ENCODE peak calls at places on chromosomes 7 and 10, in seven cellular contexts. One of them, this sample, is unnamed.

GRCh38 chr10:126387041-126387908 is 1.0 kb downstream of the ADAM12 start:
- DNase-seq in GF-D8: no peak
- DNase-seq in small intestine: peak
- DNase-seq in stimulated activated CD4-positive, alpha-beta T cell treated with anti-CD3 and anti-CD28 coated beads, Interleukin-12 subunit alpha, Interleukin-12 subunit beta, amount 100 ng/mL, for 4 hours: peak
- DNase-seq in AG09309: peak
- DNase-seq in ecto neural progenitor cell: peak
- DNase-seq in NCI-H69: peak
- DNase-seq in this sample: no peak

GRCh38 chr7:129676017-129676897 is 64.7 kb downstream of the NRF1 start:
- DNase-seq in GF-D8: no peak
- DNase-seq in AG09309: no peak
- DNase-seq in stimulated activated CD4-positive, alpha-beta T cell treated with anti-CD3 and anti-CD28 coated beads, Interleukin-12 subunit alpha, Interleukin-12 subunit beta, amount 100 ng/mL, for 4 hours: no peak
- DNase-seq in NCI-H69: no peak
- DNase-seq in ecto neural progenitor cell: no peak
- DNase-seq in small intestine: no peak
- DNase-seq in this sample: no peak

GRCh38 chr10:42934351-42934811 is 142.5 kb upstream of the RET start:
- DNase-seq in AG09309: no peak
- DNase-seq in NCI-H69: no peak
- DNase-seq in ecto neural progenitor cell: peak
- DNase-seq in stimulated activated CD4-positive, alpha-beta T cell treated with anti-CD3 and anti-CD28 coated beads, Interleukin-12 subunit alpha, Interleukin-12 subunit beta, amount 100 ng/mL, for 4 hours: no peak
- DNase-seq in small intestine: no peak
- DNase-seq in GF-D8: no peak
- DNase-seq in this sample: no peak

GRCh38 chr7:33447980-33448379 is 318.6 kb downstream of the BBS9 start:
- DNase-seq in ecto neural progenitor cell: no peak
- DNase-seq in small intestine: no peak
- DNase-seq in NCI-H69: no peak
- DNase-seq in stimulated activated CD4-positive, alpha-beta T cell treated with anti-CD3 and anti-CD28 coated beads, Interleukin-12 subunit alpha, Interleukin-12 subunit beta, amount 100 ng/mL, for 4 hours: no peak
- DNase-seq in GF-D8: no peak
- DNase-seq in AG09309: no peak
- DNase-seq in this sample: no peak

GRCh38 chr10:77649333-77650331 is 12.0 kb upstream of the KCNMA1 start:
- DNase-seq in NCI-H69: peak
- DNase-seq in stimulated activated CD4-positive, alpha-beta T cell treated with anti-CD3 and anti-CD28 coated beads, Interleukin-12 subunit alpha, Interleukin-12 subunit beta, amount 100 ng/mL, for 4 hours: no peak
- DNase-seq in small intestine: peak
- DNase-seq in GF-D8: no peak
- DNase-seq in AG09309: no peak
- DNase-seq in ecto neural progenitor cell: no peak
- DNase-seq in this sample: no peak

GRCh38 chr7:97835296-97836138 is 36.7 kb downstream of the ASNS start:
- DNase-seq in GF-D8: peak
- DNase-seq in AG09309: peak
- DNase-seq in NCI-H69: peak
- DNase-seq in small intestine: peak
- DNase-seq in ecto neural progenitor cell: peak
- DNase-seq in stimulated activated CD4-positive, alpha-beta T cell treated with anti-CD3 and anti-CD28 coated beads, Interleukin-12 subunit alpha, Interleukin-12 subunit beta, amount 100 ng/mL, for 4 hours: peak
- DNase-seq in this sample: peak

GRCh38 chr7:19747740-19748339 is 25.6 kb downstream of the TMEM196 start:
- DNase-seq in GF-D8: no peak
- DNase-seq in NCI-H69: peak
- DNase-seq in stimulated activated CD4-positive, alpha-beta T cell treated with anti-CD3 and anti-CD28 coated beads, Interleukin-12 subunit alpha, Interleukin-12 subunit beta, amount 100 ng/mL, for 4 hours: no peak
- DNase-seq in ecto neural progenitor cell: no peak
- DNase-seq in AG09309: peak
- DNase-seq in small intestine: peak
- DNase-seq in this sample: no peak

GRCh38 chr7:108448777-108449576 is 7.3 kb downstream of the NRCAM start:
- DNase-seq in NCI-H69: peak
- DNase-seq in GF-D8: no peak
- DNase-seq in AG09309: no peak
- DNase-seq in ecto neural progenitor cell: no peak
- DNase-seq in stimulated activated CD4-positive, alpha-beta T cell treated with anti-CD3 and anti-CD28 coated beads, Interleukin-12 subunit alpha, Interleukin-12 subunit beta, amount 100 ng/mL, for 4 hours: no peak
- DNase-seq in small intestine: no peak
- DNase-seq in this sample: peak

GRCh38 chr10:58651040-58651439 is 138.4 kb downstream of the BICC1 start:
- DNase-seq in stimulated activated CD4-positive, alpha-beta T cell treated with anti-CD3 and anti-CD28 coated beads, Interleukin-12 subunit alpha, Interleukin-12 subunit beta, amount 100 ng/mL, for 4 hours: no peak
- DNase-seq in AG09309: no peak
- DNase-seq in ecto neural progenitor cell: no peak
- DNase-seq in NCI-H69: peak
- DNase-seq in GF-D8: no peak
- DNase-seq in small intestine: no peak
- DNase-seq in this sample: no peak

GRCh38 chr7:36777062-36777461 is 52.8 kb upstream of the AOAH start:
- DNase-seq in NCI-H69: no peak
- DNase-seq in AG09309: no peak
- DNase-seq in GF-D8: peak
- DNase-seq in small intestine: peak
- DNase-seq in ecto neural progenitor cell: no peak
- DNase-seq in stimulated activated CD4-positive, alpha-beta T cell treated with anti-CD3 and anti-CD28 coated beads, Interleukin-12 subunit alpha, Interleukin-12 subunit beta, amount 100 ng/mL, for 4 hours: no peak
- DNase-seq in this sample: no peak

GRCh38 chr7:69599211-69599878 is 1.1 kb downstream of the AUTS2 start:
- DNase-seq in AG09309: no peak
- DNase-seq in stimulated activated CD4-positive, alpha-beta T cell treated with anti-CD3 and anti-CD28 coated beads, Interleukin-12 subunit alpha, Interleukin-12 subunit beta, amount 100 ng/mL, for 4 hours: no peak
- DNase-seq in small intestine: no peak
- DNase-seq in GF-D8: no peak
- DNase-seq in NCI-H69: peak
- DNase-seq in ecto neural progenitor cell: no peak
- DNase-seq in this sample: no peak

GRCh38 chr10:31031205-31031665 is 430 bp downstream of the ZNF438 start:
- DNase-seq in GF-D8: no peak
- DNase-seq in small intestine: peak
- DNase-seq in ecto neural progenitor cell: no peak
- DNase-seq in NCI-H69: no peak
- DNase-seq in stimulated activated CD4-positive, alpha-beta T cell treated with anti-CD3 and anti-CD28 coated beads, Interleukin-12 subunit alpha, Interleukin-12 subunit beta, amount 100 ng/mL, for 4 hours: no peak
- DNase-seq in AG09309: no peak
- DNase-seq in this sample: no peak

GRCh38 chr7:148688526-148688925 is 10.2 kb upstream of the CUL1 start:
- DNase-seq in small intestine: no peak
- DNase-seq in AG09309: no peak
- DNase-seq in ecto neural progenitor cell: no peak
- DNase-seq in GF-D8: no peak
- DNase-seq in NCI-H69: no peak
- DNase-seq in stimulated activated CD4-positive, alpha-beta T cell treated with anti-CD3 and anti-CD28 coated beads, Interleukin-12 subunit alpha, Interleukin-12 subunit beta, amount 100 ng/mL, for 4 hours: no peak
- DNase-seq in this sample: no peak

GRCh38 chr7:67765481-67765880 is 768.8 kb downstream of the TYW1 start:
- DNase-seq in AG09309: no peak
- DNase-seq in ecto neural progenitor cell: no peak
- DNase-seq in GF-D8: no peak
- DNase-seq in small intestine: no peak
- DNase-seq in NCI-H69: no peak
- DNase-seq in stimulated activated CD4-positive, alpha-beta T cell treated with anti-CD3 and anti-CD28 coated beads, Interleukin-12 subunit alpha, Interleukin-12 subunit beta, amount 100 ng/mL, for 4 hours: no peak
- DNase-seq in this sample: no peak

GRCh38 chr10:103472005-103472404 is 7.0 kb downstream of the CALHM3 start:
- DNase-seq in AG09309: no peak
- DNase-seq in GF-D8: no peak
- DNase-seq in NCI-H69: no peak
- DNase-seq in ecto neural progenitor cell: no peak
- DNase-seq in stimulated activated CD4-positive, alpha-beta T cell treated with anti-CD3 and anti-CD28 coated beads, Interleukin-12 subunit alpha, Interleukin-12 subunit beta, amount 100 ng/mL, for 4 hours: no peak
- DNase-seq in small intestine: no peak
- DNase-seq in this sample: no peak

GRCh38 chr7:80047856-80048459 is 86.7 kb upstream of the GNAI1 start:
- DNase-seq in small intestine: no peak
- DNase-seq in AG09309: no peak
- DNase-seq in stimulated activated CD4-positive, alpha-beta T cell treated with anti-CD3 and anti-CD28 coated beads, Interleukin-12 subunit alpha, Interleukin-12 subunit beta, amount 100 ng/mL, for 4 hours: no peak
- DNase-seq in GF-D8: no peak
- DNase-seq in NCI-H69: peak
- DNase-seq in ecto neural progenitor cell: no peak
- DNase-seq in this sample: no peak

GRCh38 chr10:74683067-74683466 is 143.3 kb upstream of the KAT6B start:
- DNase-seq in ecto neural progenitor cell: no peak
- DNase-seq in NCI-H69: peak
- DNase-seq in stimulated activated CD4-positive, alpha-beta T cell treated with anti-CD3 and anti-CD28 coated beads, Interleukin-12 subunit alpha, Interleukin-12 subunit beta, amount 100 ng/mL, for 4 hours: no peak
- DNase-seq in AG09309: no peak
- DNase-seq in small intestine: no peak
- DNase-seq in GF-D8: no peak
- DNase-seq in this sample: no peak

GRCh38 chr10:95653895-95654294 is 2.6 kb downstream of the ALDH18A1 start:
- DNase-seq in small intestine: no peak
- DNase-seq in GF-D8: no peak
- DNase-seq in AG09309: no peak
- DNase-seq in ecto neural progenitor cell: no peak
- DNase-seq in NCI-H69: no peak
- DNase-seq in stimulated activated CD4-positive, alpha-beta T cell treated with anti-CD3 and anti-CD28 coated beads, Interleukin-12 subunit alpha, Interleukin-12 subunit beta, amount 100 ng/mL, for 4 hours: no peak
- DNase-seq in this sample: no peak

GRCh38 chr10:77926566-77927342 is at the start of gene DLG5:
- DNase-seq in stimulated activated CD4-positive, alpha-beta T cell treated with anti-CD3 and anti-CD28 coated beads, Interleukin-12 subunit alpha, Interleukin-12 subunit beta, amount 100 ng/mL, for 4 hours: no peak
- DNase-seq in GF-D8: no peak
- DNase-seq in AG09309: no peak
- DNase-seq in NCI-H69: peak
- DNase-seq in small intestine: peak
- DNase-seq in ecto neural progenitor cell: peak
- DNase-seq in this sample: no peak

GRCh38 chr10:69731184-69731583 is 70.5 kb upstream of the COL13A1 start:
- DNase-seq in AG09309: no peak
- DNase-seq in ecto neural progenitor cell: no peak
- DNase-seq in NCI-H69: peak
- DNase-seq in GF-D8: no peak
- DNase-seq in small intestine: no peak
- DNase-seq in stimulated activated CD4-positive, alpha-beta T cell treated with anti-CD3 and anti-CD28 coated beads, Interleukin-12 subunit alpha, Interleukin-12 subunit beta, amount 100 ng/mL, for 4 hours: no peak
- DNase-seq in this sample: no peak

GRCh38 chr7:43385856-43386255 is 197.1 kb upstream of the STK17A start:
- DNase-seq in NCI-H69: no peak
- DNase-seq in ecto neural progenitor cell: no peak
- DNase-seq in AG09309: no peak
- DNase-seq in small intestine: no peak
- DNase-seq in GF-D8: no peak
- DNase-seq in stimulated activated CD4-positive, alpha-beta T cell treated with anti-CD3 and anti-CD28 coated beads, Interleukin-12 subunit alpha, Interleukin-12 subunit beta, amount 100 ng/mL, for 4 hours: no peak
- DNase-seq in this sample: no peak

GRCh38 chr7:127650842-127651555 is 995 bp upstream of the SND1 start:
- DNase-seq in GF-D8: no peak
- DNase-seq in ecto neural progenitor cell: peak
- DNase-seq in stimulated activated CD4-positive, alpha-beta T cell treated with anti-CD3 and anti-CD28 coated beads, Interleukin-12 subunit alpha, Interleukin-12 subunit beta, amount 100 ng/mL, for 4 hours: no peak
- DNase-seq in small intestine: no peak
- DNase-seq in NCI-H69: peak
- DNase-seq in AG09309: no peak
- DNase-seq in this sample: no peak

GRCh38 chr10:125823663-125824251 is 411 bp downstream of the BCCIP start:
- DNase-seq in small intestine: no peak
- DNase-seq in GF-D8: no peak
- DNase-seq in ecto neural progenitor cell: peak
- DNase-seq in NCI-H69: peak
- DNase-seq in AG09309: no peak
- DNase-seq in stimulated activated CD4-positive, alpha-beta T cell treated with anti-CD3 and anti-CD28 coated beads, Interleukin-12 subunit alpha, Interleukin-12 subunit beta, amount 100 ng/mL, for 4 hours: peak
- DNase-seq in this sample: no peak

GRCh38 chr7:135758531-135758932 is 9.9 kb upstream of the FAM180A start:
- DNase-seq in NCI-H69: no peak
- DNase-seq in ecto neural progenitor cell: no peak
- DNase-seq in GF-D8: no peak
- DNase-seq in AG09309: no peak
- DNase-seq in small intestine: no peak
- DNase-seq in stimulated activated CD4-positive, alpha-beta T cell treated with anti-CD3 and anti-CD28 coated beads, Interleukin-12 subunit alpha, Interleukin-12 subunit beta, amount 100 ng/mL, for 4 hours: no peak
- DNase-seq in this sample: no peak

GRCh38 chr7:149771199-149771636 is 2.2 kb downstream of the ZNF467 start:
- DNase-seq in NCI-H69: no peak
- DNase-seq in stimulated activated CD4-positive, alpha-beta T cell treated with anti-CD3 and anti-CD28 coated beads, Interleukin-12 subunit alpha, Interleukin-12 subunit beta, amount 100 ng/mL, for 4 hours: no peak
- DNase-seq in ecto neural progenitor cell: peak
- DNase-seq in AG09309: no peak
- DNase-seq in small intestine: peak
- DNase-seq in GF-D8: no peak
- DNase-seq in this sample: no peak

GRCh38 chr7:67955061-67955460 is 958.4 kb downstream of the TYW1 start:
- DNase-seq in small intestine: no peak
- DNase-seq in stimulated activated CD4-positive, alpha-beta T cell treated with anti-CD3 and anti-CD28 coated beads, Interleukin-12 subunit alpha, Interleukin-12 subunit beta, amount 100 ng/mL, for 4 hours: no peak
- DNase-seq in ecto neural progenitor cell: no peak
- DNase-seq in NCI-H69: no peak
- DNase-seq in GF-D8: no peak
- DNase-seq in AG09309: no peak
- DNase-seq in this sample: no peak

GRCh38 chr7:1856966-1857441 is 186.9 kb downstream of the ELFN1 start:
- DNase-seq in small intestine: no peak
- DNase-seq in stimulated activated CD4-positive, alpha-beta T cell treated with anti-CD3 and anti-CD28 coated beads, Interleukin-12 subunit alpha, Interleukin-12 subunit beta, amount 100 ng/mL, for 4 hours: no peak
- DNase-seq in AG09309: no peak
- DNase-seq in GF-D8: no peak
- DNase-seq in ecto neural progenitor cell: no peak
- DNase-seq in NCI-H69: no peak
- DNase-seq in this sample: no peak

GRCh38 chr10:132880148-132880981 is 62.0 kb downstream of the CFAP46 start:
- DNase-seq in GF-D8: no peak
- DNase-seq in small intestine: no peak
- DNase-seq in stimulated activated CD4-positive, alpha-beta T cell treated with anti-CD3 and anti-CD28 coated beads, Interleukin-12 subunit alpha, Interleukin-12 subunit beta, amount 100 ng/mL, for 4 hours: no peak
- DNase-seq in NCI-H69: no peak
- DNase-seq in AG09309: no peak
- DNase-seq in ecto neural progenitor cell: no peak
- DNase-seq in this sample: no peak

GRCh38 chr7:7664344-7664743 is 23.8 kb downstream of the UMAD1 start:
- DNase-seq in AG09309: no peak
- DNase-seq in small intestine: no peak
- DNase-seq in stimulated activated CD4-positive, alpha-beta T cell treated with anti-CD3 and anti-CD28 coated beads, Interleukin-12 subunit alpha, Interleukin-12 subunit beta, amount 100 ng/mL, for 4 hours: no peak
- DNase-seq in GF-D8: no peak
- DNase-seq in NCI-H69: no peak
- DNase-seq in ecto neural progenitor cell: no peak
- DNase-seq in this sample: no peak

GRCh38 chr7:131076711-131077170 is 250.9 kb upstream of the MKLN1 start:
- DNase-seq in stimulated activated CD4-positive, alpha-beta T cell treated with anti-CD3 and anti-CD28 coated beads, Interleukin-12 subunit alpha, Interleukin-12 subunit beta, amount 100 ng/mL, for 4 hours: no peak
- DNase-seq in ecto neural progenitor cell: no peak
- DNase-seq in AG09309: no peak
- DNase-seq in GF-D8: no peak
- DNase-seq in small intestine: no peak
- DNase-seq in NCI-H69: no peak
- DNase-seq in this sample: no peak

GRCh38 chr7:82044497-82045080 is 274.7 kb upstream of the HGF start:
- DNase-seq in ecto neural progenitor cell: no peak
- DNase-seq in stimulated activated CD4-positive, alpha-beta T cell treated with anti-CD3 and anti-CD28 coated beads, Interleukin-12 subunit alpha, Interleukin-12 subunit beta, amount 100 ng/mL, for 4 hours: no peak
- DNase-seq in GF-D8: no peak
- DNase-seq in AG09309: no peak
- DNase-seq in small intestine: peak
- DNase-seq in NCI-H69: peak
- DNase-seq in this sample: no peak

GRCh38 chr7:2116086-2116810 is 116.5 kb downstream of the MAD1L1 start:
- DNase-seq in small intestine: no peak
- DNase-seq in NCI-H69: peak
- DNase-seq in AG09309: no peak
- DNase-seq in GF-D8: no peak
- DNase-seq in ecto neural progenitor cell: no peak
- DNase-seq in stimulated activated CD4-positive, alpha-beta T cell treated with anti-CD3 and anti-CD28 coated beads, Interleukin-12 subunit alpha, Interleukin-12 subunit beta, amount 100 ng/mL, for 4 hours: no peak
- DNase-seq in this sample: no peak

GRCh38 chr7:30572212-30572839 is 22.4 kb upstream of the GARS1 start:
- DNase-seq in NCI-H69: no peak
- DNase-seq in ecto neural progenitor cell: no peak
- DNase-seq in small intestine: no peak
- DNase-seq in AG09309: no peak
- DNase-seq in stimulated activated CD4-positive, alpha-beta T cell treated with anti-CD3 and anti-CD28 coated beads, Interleukin-12 subunit alpha, Interleukin-12 subunit beta, amount 100 ng/mL, for 4 hours: no peak
- DNase-seq in GF-D8: no peak
- DNase-seq in this sample: no peak

GRCh38 chr10:11450427-11450826 is 161.0 kb downstream of the USP6NL start:
- DNase-seq in small intestine: no peak
- DNase-seq in NCI-H69: no peak
- DNase-seq in ecto neural progenitor cell: peak
- DNase-seq in AG09309: no peak
- DNase-seq in GF-D8: no peak
- DNase-seq in stimulated activated CD4-positive, alpha-beta T cell treated with anti-CD3 and anti-CD28 coated beads, Interleukin-12 subunit alpha, Interleukin-12 subunit beta, amount 100 ng/mL, for 4 hours: no peak
- DNase-seq in this sample: no peak

GRCh38 chr10:122392835-122393234 is 18.3 kb downstream of the PLEKHA1 start:
- DNase-seq in AG09309: no peak
- DNase-seq in stimulated activated CD4-positive, alpha-beta T cell treated with anti-CD3 and anti-CD28 coated beads, Interleukin-12 subunit alpha, Interleukin-12 subunit beta, amount 100 ng/mL, for 4 hours: no peak
- DNase-seq in NCI-H69: no peak
- DNase-seq in ecto neural progenitor cell: no peak
- DNase-seq in GF-D8: no peak
- DNase-seq in small intestine: no peak
- DNase-seq in this sample: no peak